ENCODE peak calls at places on chromosomes 7 and 10, in six cellular contexts. O is uterus, F is body of pancreas, M is fibroblast of lung, V is GM12878, Y is AG04450. P is an unnamed sample.
A peak's percentile ranks its signal among the peaks of the same experiment; 100 is the strongest.

GRCh38 chr10:62386401-62387320 is 12.5 kb downstream of the ZNF365 start:
- DNase-seq in O (no peak), F (no peak), M (no peak), V (no peak), Y (no peak), P (no peak)

GRCh38 chr7:100893910-100894763 is 1.6 kb downstream of the ACHE start:
- DNase-seq in O (no peak), F (no peak), M (no peak), V (no peak), Y (no peak), P (no peak)

GRCh38 chr10:101694674-101695403 is at the start of gene FBXW4:
- DNase-seq in O (peak; percentile 27), F (peak; percentile 78), M (peak; percentile 48), V (no peak), Y (no peak), P (peak; percentile 76)

GRCh38 chr10:79435271-79436065 is 10.0 kb downstream of the ZCCHC24 start:
- DNase-seq in O (peak; percentile 78), F (no peak), M (peak; percentile 80), V (no peak), Y (no peak), P (no peak)

GRCh38 chr10:70115948-70116682 is 16.5 kb downstream of the AIFM2 start:
- DNase-seq in O (peak; percentile 60), F (peak; percentile 82), M (peak; percentile 24), V (no peak), Y (no peak), P (peak; percentile 62)

GRCh38 chr10:80186364-80187012 is 18.8 kb downstream of the ANXA11 start:
- DNase-seq in O (no peak), F (peak; percentile 64), M (no peak), V (no peak), Y (no peak), P (no peak)

GRCh38 chr10:70478191-70479160 is at the start of gene PALD1:
- DNase-seq in O (peak; percentile 70), F (peak; percentile 57), M (peak; percentile 33), V (no peak), Y (no peak), P (peak; percentile 66)

GRCh38 chr10:93820434-93820833 is 62.7 kb downstream of the LGI1 start:
- DNase-seq in O (no peak), F (no peak), M (no peak), V (no peak), Y (no peak), P (no peak)

GRCh38 chr10:101894266-101894665 is 50.7 kb upstream of the KCNIP2 start:
- DNase-seq in O (no peak), F (no peak), M (no peak), V (no peak), Y (no peak), P (no peak)

GRCh38 chr10:74988787-74989574 is 122.5 kb upstream of the SAMD8 start:
- DNase-seq in O (no peak), F (no peak), M (no peak), V (no peak), Y (no peak), P (no peak)

GRCh38 chr7:151063212-151063561 is 3.8 kb downstream of the SLC4A2 start:
- DNase-seq in O (peak; percentile 75), F (peak; percentile 72), M (peak; percentile 64), V (no peak), Y (no peak), P (no peak)

GRCh38 chr10:24947304-24948097 is 4.9 kb downstream of the PRTFDC1 start:
- DNase-seq in O (no peak), F (no peak), M (peak; percentile 65), V (peak; percentile 51), Y (no peak), P (no peak)

GRCh38 chr7:108420482-108420908 is 35.7 kb downstream of the NRCAM start:
- DNase-seq in O (no peak), F (no peak), M (no peak), V (no peak), Y (no peak), P (no peak)

GRCh38 chr10:35412336-35412735 is 76.0 kb downstream of the CCNY start:
- DNase-seq in O (peak; percentile 14), F (no peak), M (no peak), V (no peak), Y (no peak), P (peak; percentile 83)

GRCh38 chr7:134724606-134725005 is 54.8 kb upstream of the CALD1 start:
- DNase-seq in O (no peak), F (peak; percentile 17), M (peak; percentile 48), V (peak; percentile 11), Y (no peak), P (peak; percentile 17)

GRCh38 chr7:97307521-97308108 is 190.1 kb downstream of the SDHAF3 start:
- DNase-seq in O (no peak), F (no peak), M (peak; percentile 11), V (no peak), Y (no peak), P (peak; percentile 11)

GRCh38 chr10:20598590-20598989 is 298.5 kb downstream of the NEBL start:
- DNase-seq in O (peak; percentile 21), F (peak; percentile 14), M (peak; percentile 92), V (no peak), Y (peak; percentile 11), P (peak; percentile 94)

GRCh38 chr10:93715345-93715744 is 13.0 kb upstream of the FRA10AC1 start:
- DNase-seq in O (no peak), F (no peak), M (no peak), V (peak; percentile 89), Y (no peak), P (no peak)

GRCh38 chr7:114190387-114190786 is 224.2 kb upstream of the FOXP2 start:
- DNase-seq in O (no peak), F (peak; percentile 18), M (no peak), V (no peak), Y (no peak), P (no peak)

GRCh38 chr10:53453196-53453595 is 680.6 kb upstream of the MBL2 start:
- DNase-seq in O (no peak), F (no peak), M (no peak), V (no peak), Y (no peak), P (no peak)

GRCh38 chr7:105512415-105512814 is 9.7 kb downstream of the PUS7 start:
- DNase-seq in O (no peak), F (no peak), M (no peak), V (no peak), Y (no peak), P (no peak)

GRCh38 chr7:106595922-106596321 is 65.0 kb downstream of the CCDC71L start:
- DNase-seq in O (no peak), F (no peak), M (no peak), V (no peak), Y (no peak), P (no peak)

GRCh38 chr7:18494821-18495408 is 634 bp upstream of the HDAC9 start:
- DNase-seq in O (peak; percentile 35), F (no peak), M (no peak), V (no peak), Y (no peak), P (peak; percentile 13)

GRCh38 chr7:127930341-127931328 is 100.6 kb downstream of the LRRC4 start:
- DNase-seq in O (no peak), F (no peak), M (no peak), V (peak; percentile 37), Y (no peak), P (no peak)

GRCh38 chr7:5494683-5495561 is 71.3 kb upstream of the TNRC18 start:
- DNase-seq in O (peak; percentile 70), F (peak; percentile 82), M (peak; percentile 73), V (no peak), Y (no peak), P (peak; percentile 88)
- H3K27ac ChIP-seq in O (peak overlapping the region; percentile 34), F (peak overlapping the region; percentile 75), M (peak overlapping the region; percentile 20), V (no peak overlapping the region), Y (peak overlapping the region; percentile 31), P (no peak overlapping the region)

GRCh38 chr10:71726673-71727428 is 7.3 kb upstream of the C10orf105 start:
- DNase-seq in O (no peak), F (no peak), M (no peak), V (peak; percentile 69), Y (no peak), P (no peak)
- H3K4me3 ChIP-seq in O (no peak overlapping the region), F (no peak overlapping the region), M (no peak overlapping the region), V (peak overlapping the region; percentile 13), Y (no peak overlapping the region), P (no peak overlapping the region)

GRCh38 chr10:97510686-97511085 is 12.0 kb downstream of the UBTD1 start:
- DNase-seq in O (no peak), F (no peak), M (no peak), V (no peak), Y (no peak), P (no peak)

GRCh38 chr10:97514344-97514743 is 15.6 kb downstream of the UBTD1 start:
- DNase-seq in O (no peak), F (no peak), M (no peak), V (no peak), Y (no peak), P (no peak)

GRCh38 chr10:97508342-97508741 is 9.6 kb downstream of the UBTD1 start:
- DNase-seq in O (no peak), F (no peak), M (peak; percentile 36), V (no peak), Y (no peak), P (no peak)

GRCh38 chr10:97509120-97509670 is 10.5 kb downstream of the UBTD1 start:
- DNase-seq in O (no peak), F (no peak), M (no peak), V (no peak), Y (no peak), P (no peak)

GRCh38 chr10:97511711-97512445 is 13.2 kb downstream of the UBTD1 start:
- DNase-seq in O (no peak), F (peak; percentile 20), M (no peak), V (no peak), Y (no peak), P (no peak)
- H3K27ac ChIP-seq in O (no peak overlapping the region), F (no peak overlapping the region), M (no peak overlapping the region), V (no peak overlapping the region), Y (no peak overlapping the region), P (no peak overlapping the region)

GRCh38 chr10:42961776-42962119 is 115.1 kb upstream of the RET start:
- DNase-seq in O (no peak), F (peak; percentile 2), M (no peak), V (no peak), Y (no peak), P (no peak)
- H3K4me3 ChIP-seq in O (no peak overlapping the region), F (no peak overlapping the region), M (no peak overlapping the region), V (no peak overlapping the region), Y (no peak overlapping the region), P (no peak overlapping the region)

DNA sequence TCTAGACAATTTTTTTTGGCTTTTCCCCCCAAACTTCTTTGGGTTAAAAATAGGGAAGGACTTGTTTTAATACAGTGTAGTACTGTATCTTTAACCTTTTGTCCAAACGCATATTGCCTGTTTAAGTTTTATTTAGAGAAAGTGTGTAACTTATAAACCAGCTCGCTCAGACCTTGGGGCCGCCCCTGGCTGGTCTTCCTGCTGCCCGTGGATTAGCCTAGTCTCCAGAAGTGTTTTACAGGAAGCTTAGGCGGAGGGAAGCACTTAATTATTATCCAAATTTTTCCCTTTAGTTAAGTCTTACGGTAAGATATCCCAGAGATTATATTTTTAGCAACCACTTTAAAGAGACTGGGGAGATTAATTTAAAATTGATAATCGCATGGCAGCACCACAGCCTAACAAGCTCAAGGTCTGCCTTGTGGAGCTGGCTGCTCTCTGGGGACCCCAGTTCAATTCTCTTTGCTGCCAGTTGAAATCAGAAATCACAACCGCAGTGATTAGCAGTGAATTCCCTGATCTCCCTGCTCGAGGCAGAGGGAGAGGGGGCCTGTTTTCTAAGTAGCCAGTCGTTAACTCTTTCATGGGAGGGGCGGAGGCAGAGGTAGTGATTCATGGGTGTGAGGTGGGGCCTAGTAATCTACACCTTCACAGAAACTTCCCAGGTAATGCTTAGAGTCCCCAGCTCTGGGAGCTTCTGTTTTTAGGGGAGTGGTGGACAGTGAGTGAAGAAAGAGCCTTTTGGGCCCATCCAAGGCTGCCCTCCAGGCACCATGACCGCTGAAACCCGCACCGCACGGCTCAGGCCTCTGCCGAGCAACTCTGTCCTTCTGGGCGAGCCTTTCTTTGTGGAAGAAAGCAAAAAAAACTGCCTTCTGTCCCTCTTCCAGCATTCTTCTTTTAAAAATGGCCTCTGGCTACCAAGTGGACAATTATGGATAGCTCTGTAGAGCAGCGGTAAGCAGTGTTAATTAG is 548.7 kb upstream of the GALNT17 start:
- DNase-seq in O (no peak), F (no peak), M (no peak), V (no peak), Y (no peak), P (peak; percentile 77)
- H3K27ac ChIP-seq in O (no peak overlapping the region), F (peak overlapping the region; percentile 44), M (no peak overlapping the region), V (no peak overlapping the region), Y (no peak overlapping the region), P (peak overlapping the region; percentile 80)

P was measured in SJCRH30.